ENCODE peak calls at places on chromosomes 1 and 21, in four cellular contexts. W is H4, V is AG04450, D is HEK293T. M is an unnamed sample.

GRCh38 chr1:33342041-33342723 is 21.3 kb upstream of the A3GALT2 start:
- DNase-seq in V (peak; percentile 98), D (no peak), W (peak; percentile 93), M (peak; percentile 71)

GRCh38 chr1:212454741-212455140 is 22.0 kb downstream of the NENF start:
- DNase-seq in W (no peak), V (no peak), D (no peak), M (no peak)

GRCh38 chr1:172308577-172308976 is 111.9 kb upstream of the C1orf105 start:
- DNase-seq in W (no peak), V (no peak), D (no peak), M (no peak)

GRCh38 chr1:200900877-200901276 is 6.2 kb downstream of the INAVA start:
- DNase-seq in W (no peak), V (no peak), D (no peak), M (no peak)

GRCh38 chr1:227541796-227542152 is 21.6 kb upstream of the ZNF678 start:
- DNase-seq in V (no peak), W (no peak), D (no peak), M (no peak)

GRCh38 chr1:50633465-50633864 is 210.2 kb upstream of the DMRTA2 start:
- DNase-seq in V (no peak), W (no peak), D (peak; percentile 7), M (peak; percentile 73)

GRCh38 chr1:244653439-244654283 is 735 bp downstream of the DESI2 start:
- DNase-seq in W (no peak), D (peak; percentile 22), V (no peak), M (no peak)

GRCh38 chr1:205477759-205478247 is 22.0 kb upstream of the BLACAT1 start:
- DNase-seq in V (no peak), D (no peak), W (peak; percentile 96), M (no peak)

GRCh38 chr1:31579374-31579773 is 3.1 kb downstream of the TINAGL1 start:
- DNase-seq in D (peak; percentile 7), V (no peak), W (no peak), M (no peak)

GRCh38 chr1:29120955-29121485 is 2.7 kb downstream of the TMEM200B start:
- DNase-seq in W (no peak), D (peak; percentile 5), V (no peak), M (no peak)

GRCh38 chr1:46188295-46189030 is 9.8 kb downstream of the POMGNT1 start:
- DNase-seq in W (no peak), D (no peak), V (no peak), M (no peak)

GRCh38 chr21:44377201-44377921 is 23.9 kb downstream of the TRPM2 start:
- DNase-seq in W (no peak), V (no peak), D (no peak), M (no peak)

GRCh38 chr1:161843156-161843555 is 77.0 kb downstream of the ATF6 start:
- DNase-seq in W (no peak), V (no peak), D (no peak), M (no peak)

GRCh38 chr1:2046225-2046917 is 3.8 kb upstream of the PRKCZ start:
- DNase-seq in V (no peak), W (no peak), D (peak; percentile 68), M (no peak)

GRCh38 chr21:45415188-45415942 is 10.4 kb downstream of the COL18A1 start:
- DNase-seq in W (no peak), D (no peak), V (no peak), M (no peak)

GRCh38 chr1:28860332-28861073 is 48.5 kb downstream of the OPRD1 start:
- DNase-seq in V (no peak), W (no peak), D (peak; percentile 81), M (no peak)

GRCh38 chr1:73770109-73770905 is 427.7 kb downstream of the LRRIQ3 start:
- DNase-seq in D (no peak), W (no peak), V (no peak), M (no peak)

GRCh38 chr1:188463919-188464318 is 1635.2 kb downstream of the PLA2G4A start:
- DNase-seq in V (no peak), D (no peak), W (no peak), M (no peak)

GRCh38 chr1:19452221-19452663 is 33.1 kb downstream of the CAPZB start:
- DNase-seq in V (no peak), D (no peak), W (peak; percentile 87), M (no peak)

GRCh38 chr1:89451011-89451410 is 73.6 kb upstream of the LRRC8B start:
- DNase-seq in V (no peak), D (no peak), W (no peak), M (no peak)

GRCh38 chr1:2592672-2593071 is 6.1 kb downstream of the PRXL2B start:
- DNase-seq in V (no peak), D (no peak), W (no peak), M (no peak)

GRCh38 chr1:37083551-37084119 is 49.3 kb upstream of the GRIK3 start:
- DNase-seq in V (no peak), W (no peak), D (no peak), M (no peak)

GRCh38 chr1:210920258-210920657 is 213.7 kb downstream of the KCNH1 start:
- DNase-seq in D (no peak), V (no peak), W (no peak), M (no peak)

GRCh38 chr1:7341145-7341900 is 429.8 kb upstream of the VAMP3 start:
- DNase-seq in V (no peak), W (no peak), D (no peak), M (no peak)

GRCh38 chr1:2416403-2416802 is 4.0 kb upstream of the PEX10 start:
- DNase-seq in D (no peak), V (no peak), W (no peak), M (no peak)

GRCh38 chr1:80445021-80445420 is 1355.7 kb upstream of the ADGRL2 start:
- DNase-seq in V (no peak), W (no peak), D (no peak), M (no peak)

GRCh38 chr1:45913183-45913924 is 109.9 kb downstream of the MAST2 start:
- DNase-seq in V (peak; percentile 67), D (peak; percentile 18), W (no peak), M (peak; percentile 71)